ENCODE peak calls at places on chromosomes 4 and X, in eight cellular contexts. One of them, this sample, is unnamed.

GRCh38 chrX:148500428-148501120 is at the start of gene AFF2:
- DNase-seq in NCI-H146: peak; percentile 18
- DNase-seq in SK-N-SH: peak; percentile 54
- DNase-seq in stimulated activated CD8-positive, alpha-beta memory T cell treated with anti-CD3 and anti-CD28 coated beads, Interleukin-15, amount 100 ng/mL, for 1 hour: no peak
- DNase-seq in stromal cell of bone marrow: no peak
- DNase-seq in heart left ventricle: peak; percentile 63
- DNase-seq in HT-29: no peak
- DNase-seq in GM23338: peak; percentile 55
- DNase-seq in this sample: peak; percentile 50

GRCh38 chr4:1244081-1244977 is 4.6 kb downstream of the CTBP1 start:
- DNase-seq in NCI-H146: no peak
- DNase-seq in SK-N-SH: peak; percentile 28
- DNase-seq in stimulated activated CD8-positive, alpha-beta memory T cell treated with anti-CD3 and anti-CD28 coated beads, Interleukin-15, amount 100 ng/mL, for 1 hour: no peak
- DNase-seq in stromal cell of bone marrow: no peak
- DNase-seq in heart left ventricle: peak; percentile 61
- DNase-seq in HT-29: no peak
- DNase-seq in GM23338: no peak
- DNase-seq in this sample: no peak

GRCh38 chr4:38011484-38012162 is 51.4 kb downstream of the PTTG2 start:
- DNase-seq in NCI-H146: no peak
- DNase-seq in SK-N-SH: no peak
- DNase-seq in stimulated activated CD8-positive, alpha-beta memory T cell treated with anti-CD3 and anti-CD28 coated beads, Interleukin-15, amount 100 ng/mL, for 1 hour: no peak
- DNase-seq in stromal cell of bone marrow: no peak
- DNase-seq in heart left ventricle: no peak
- DNase-seq in HT-29: no peak
- DNase-seq in GM23338: no peak
- DNase-seq in this sample: no peak

GRCh38 chr4:124686279-124686678 is 26.3 kb downstream of the ANKRD50 start:
- DNase-seq in NCI-H146: no peak
- DNase-seq in SK-N-SH: peak; percentile 6
- DNase-seq in stimulated activated CD8-positive, alpha-beta memory T cell treated with anti-CD3 and anti-CD28 coated beads, Interleukin-15, amount 100 ng/mL, for 1 hour: no peak
- DNase-seq in stromal cell of bone marrow: no peak
- DNase-seq in heart left ventricle: no peak
- DNase-seq in HT-29: peak; percentile 19
- DNase-seq in GM23338: peak; percentile 82
- DNase-seq in this sample: no peak

GRCh38 chr4:150746156-150746555 is 164.2 kb downstream of the MAB21L2 start:
- DNase-seq in NCI-H146: no peak
- DNase-seq in SK-N-SH: no peak
- DNase-seq in stimulated activated CD8-positive, alpha-beta memory T cell treated with anti-CD3 and anti-CD28 coated beads, Interleukin-15, amount 100 ng/mL, for 1 hour: no peak
- DNase-seq in stromal cell of bone marrow: no peak
- DNase-seq in heart left ventricle: no peak
- DNase-seq in HT-29: no peak
- DNase-seq in GM23338: no peak
- DNase-seq in this sample: no peak

GRCh38 chr4:41216294-41217019 is 2.1 kb upstream of the APBB2 start:
- DNase-seq in NCI-H146: peak; percentile 91
- DNase-seq in SK-N-SH: peak; percentile 91
- DNase-seq in stimulated activated CD8-positive, alpha-beta memory T cell treated with anti-CD3 and anti-CD28 coated beads, Interleukin-15, amount 100 ng/mL, for 1 hour: no peak
- DNase-seq in stromal cell of bone marrow: no peak
- DNase-seq in heart left ventricle: peak; percentile 85
- DNase-seq in HT-29: peak; percentile 89
- DNase-seq in GM23338: peak; percentile 87
- DNase-seq in this sample: peak; percentile 76

GRCh38 chr4:147539959-147540358 is 59.1 kb downstream of the EDNRA start:
- DNase-seq in NCI-H146: no peak
- DNase-seq in SK-N-SH: no peak
- DNase-seq in stimulated activated CD8-positive, alpha-beta memory T cell treated with anti-CD3 and anti-CD28 coated beads, Interleukin-15, amount 100 ng/mL, for 1 hour: no peak
- DNase-seq in stromal cell of bone marrow: no peak
- DNase-seq in heart left ventricle: no peak
- DNase-seq in HT-29: no peak
- DNase-seq in GM23338: no peak
- DNase-seq in this sample: no peak

GRCh38 chr4:11228575-11228974 is 200.1 kb downstream of the HS3ST1 start:
- DNase-seq in NCI-H146: peak; percentile 34
- DNase-seq in SK-N-SH: no peak
- DNase-seq in stimulated activated CD8-positive, alpha-beta memory T cell treated with anti-CD3 and anti-CD28 coated beads, Interleukin-15, amount 100 ng/mL, for 1 hour: no peak
- DNase-seq in stromal cell of bone marrow: no peak
- DNase-seq in heart left ventricle: no peak
- DNase-seq in HT-29: peak; percentile 73
- DNase-seq in GM23338: no peak
- DNase-seq in this sample: no peak

GRCh38 chr4:68591204-68591603 is 15.1 kb upstream of the UGT2B17 start:
- DNase-seq in NCI-H146: no peak
- DNase-seq in SK-N-SH: no peak
- DNase-seq in stimulated activated CD8-positive, alpha-beta memory T cell treated with anti-CD3 and anti-CD28 coated beads, Interleukin-15, amount 100 ng/mL, for 1 hour: no peak
- DNase-seq in stromal cell of bone marrow: no peak
- DNase-seq in heart left ventricle: no peak
- DNase-seq in HT-29: no peak
- DNase-seq in GM23338: no peak
- DNase-seq in this sample: no peak

GRCh38 chr4:149719806-149720205 is 95.8 kb downstream of the IQCM start:
- DNase-seq in NCI-H146: no peak
- DNase-seq in SK-N-SH: no peak
- DNase-seq in stimulated activated CD8-positive, alpha-beta memory T cell treated with anti-CD3 and anti-CD28 coated beads, Interleukin-15, amount 100 ng/mL, for 1 hour: no peak
- DNase-seq in stromal cell of bone marrow: no peak
- DNase-seq in heart left ventricle: no peak
- DNase-seq in HT-29: no peak
- DNase-seq in GM23338: no peak
- DNase-seq in this sample: no peak

GRCh38 chr4:171846232-171846631 is 33.0 kb downstream of the GALNTL6 start:
- DNase-seq in NCI-H146: peak; percentile 74
- DNase-seq in SK-N-SH: peak; percentile 37
- DNase-seq in stimulated activated CD8-positive, alpha-beta memory T cell treated with anti-CD3 and anti-CD28 coated beads, Interleukin-15, amount 100 ng/mL, for 1 hour: no peak
- DNase-seq in stromal cell of bone marrow: no peak
- DNase-seq in heart left ventricle: no peak
- DNase-seq in HT-29: peak; percentile 46
- DNase-seq in GM23338: peak; percentile 87
- DNase-seq in this sample: peak; percentile 11

GRCh38 chrX:40912166-40912565 is 173.1 kb upstream of the USP9X start:
- DNase-seq in NCI-H146: no peak
- DNase-seq in SK-N-SH: no peak
- DNase-seq in stimulated activated CD8-positive, alpha-beta memory T cell treated with anti-CD3 and anti-CD28 coated beads, Interleukin-15, amount 100 ng/mL, for 1 hour: no peak
- DNase-seq in stromal cell of bone marrow: no peak
- DNase-seq in heart left ventricle: no peak
- DNase-seq in HT-29: no peak
- DNase-seq in GM23338: no peak
- DNase-seq in this sample: no peak

GRCh38 chr4:124337874-124338273 is 374.7 kb downstream of the ANKRD50 start:
- DNase-seq in NCI-H146: no peak
- DNase-seq in SK-N-SH: peak; percentile 48
- DNase-seq in stimulated activated CD8-positive, alpha-beta memory T cell treated with anti-CD3 and anti-CD28 coated beads, Interleukin-15, amount 100 ng/mL, for 1 hour: no peak
- DNase-seq in stromal cell of bone marrow: no peak
- DNase-seq in heart left ventricle: peak; percentile 76
- DNase-seq in HT-29: peak; percentile 20
- DNase-seq in GM23338: no peak
- DNase-seq in this sample: no peak

GRCh38 chrX:19814240-19814639 is 73.2 kb downstream of the SH3KBP1 start:
- DNase-seq in NCI-H146: no peak
- DNase-seq in SK-N-SH: no peak
- DNase-seq in stimulated activated CD8-positive, alpha-beta memory T cell treated with anti-CD3 and anti-CD28 coated beads, Interleukin-15, amount 100 ng/mL, for 1 hour: no peak
- DNase-seq in stromal cell of bone marrow: no peak
- DNase-seq in heart left ventricle: no peak
- DNase-seq in HT-29: peak; percentile 13
- DNase-seq in GM23338: peak; percentile 58
- DNase-seq in this sample: no peak

GRCh38 chr4:76755756-76756155 is 142.2 kb downstream of the SOWAHB start:
- DNase-seq in NCI-H146: no peak
- DNase-seq in SK-N-SH: no peak
- DNase-seq in stimulated activated CD8-positive, alpha-beta memory T cell treated with anti-CD3 and anti-CD28 coated beads, Interleukin-15, amount 100 ng/mL, for 1 hour: no peak
- DNase-seq in stromal cell of bone marrow: no peak
- DNase-seq in heart left ventricle: no peak
- DNase-seq in HT-29: no peak
- DNase-seq in GM23338: no peak
- DNase-seq in this sample: no peak

GRCh38 chrX:37599735-37600134 is 28.3 kb downstream of the LANCL3 start:
- DNase-seq in NCI-H146: no peak
- DNase-seq in SK-N-SH: no peak
- DNase-seq in stimulated activated CD8-positive, alpha-beta memory T cell treated with anti-CD3 and anti-CD28 coated beads, Interleukin-15, amount 100 ng/mL, for 1 hour: no peak
- DNase-seq in stromal cell of bone marrow: no peak
- DNase-seq in heart left ventricle: no peak
- DNase-seq in HT-29: peak; percentile 13
- DNase-seq in GM23338: no peak
- DNase-seq in this sample: no peak

GRCh38 chrX:71935542-71935941 is 24.9 kb downstream of the NHSL2 start:
- DNase-seq in NCI-H146: no peak
- DNase-seq in SK-N-SH: no peak
- DNase-seq in stimulated activated CD8-positive, alpha-beta memory T cell treated with anti-CD3 and anti-CD28 coated beads, Interleukin-15, amount 100 ng/mL, for 1 hour: no peak
- DNase-seq in stromal cell of bone marrow: no peak
- DNase-seq in heart left ventricle: no peak
- DNase-seq in HT-29: no peak
- DNase-seq in GM23338: peak; percentile 68
- DNase-seq in this sample: no peak

GRCh38 chr4:6095897-6096296 is 77.7 kb upstream of the C4orf50 start:
- DNase-seq in NCI-H146: no peak
- DNase-seq in SK-N-SH: no peak
- DNase-seq in stimulated activated CD8-positive, alpha-beta memory T cell treated with anti-CD3 and anti-CD28 coated beads, Interleukin-15, amount 100 ng/mL, for 1 hour: no peak
- DNase-seq in stromal cell of bone marrow: no peak
- DNase-seq in heart left ventricle: no peak
- DNase-seq in HT-29: no peak
- DNase-seq in GM23338: no peak
- DNase-seq in this sample: no peak

GRCh38 chr4:74906771-74907170 is 26.1 kb upstream of the PARM1 start:
- DNase-seq in NCI-H146: no peak
- DNase-seq in SK-N-SH: no peak
- DNase-seq in stimulated activated CD8-positive, alpha-beta memory T cell treated with anti-CD3 and anti-CD28 coated beads, Interleukin-15, amount 100 ng/mL, for 1 hour: no peak
- DNase-seq in stromal cell of bone marrow: no peak
- DNase-seq in heart left ventricle: no peak
- DNase-seq in HT-29: no peak
- DNase-seq in GM23338: no peak
- DNase-seq in this sample: no peak

GRCh38 chr4:3112979-3113469 is 38.5 kb downstream of the HTT start:
- DNase-seq in NCI-H146: no peak
- DNase-seq in SK-N-SH: no peak
- DNase-seq in stimulated activated CD8-positive, alpha-beta memory T cell treated with anti-CD3 and anti-CD28 coated beads, Interleukin-15, amount 100 ng/mL, for 1 hour: no peak
- DNase-seq in stromal cell of bone marrow: no peak
- DNase-seq in heart left ventricle: no peak
- DNase-seq in HT-29: no peak
- DNase-seq in GM23338: no peak
- DNase-seq in this sample: no peak

GRCh38 chr4:102478186-102478585 is 23.0 kb upstream of the NFKB1 start:
- DNase-seq in NCI-H146: no peak
- DNase-seq in SK-N-SH: no peak
- DNase-seq in stimulated activated CD8-positive, alpha-beta memory T cell treated with anti-CD3 and anti-CD28 coated beads, Interleukin-15, amount 100 ng/mL, for 1 hour: no peak
- DNase-seq in stromal cell of bone marrow: no peak
- DNase-seq in heart left ventricle: no peak
- DNase-seq in HT-29: no peak
- DNase-seq in GM23338: peak; percentile 47
- DNase-seq in this sample: no peak

GRCh38 chr4:128381748-128382559 is 94.3 kb upstream of the PGRMC2 start:
- DNase-seq in NCI-H146: no peak
- DNase-seq in SK-N-SH: no peak
- DNase-seq in stimulated activated CD8-positive, alpha-beta memory T cell treated with anti-CD3 and anti-CD28 coated beads, Interleukin-15, amount 100 ng/mL, for 1 hour: no peak
- DNase-seq in stromal cell of bone marrow: no peak
- DNase-seq in heart left ventricle: no peak
- DNase-seq in HT-29: peak; percentile 15
- DNase-seq in GM23338: no peak
- DNase-seq in this sample: no peak